ENCODE peak calls at places on chromosomes 1 and 21, in five cellular contexts. N is iPS-NIHi11, R is OCI-M1, T is AG04450, G is lung. K is an unnamed sample.

GRCh38 chr1:84253891-84254290 is 47.6 kb upstream of the SAMD13 start:
- DNase-seq in N (peak; percentile 16), R (no peak), T (peak; percentile 58), G (peak; percentile 51), K (no peak)

GRCh38 chr1:71434240-71434639 is 353.4 kb upstream of the ZRANB2 start:
- DNase-seq in N (no peak), R (no peak), T (no peak), G (no peak), K (no peak)

GRCh38 chr1:54709547-54710292 is 5.9 kb upstream of the TTC4 start:
- DNase-seq in N (no peak), R (no peak), T (no peak), G (no peak), K (peak; percentile 21)

GRCh38 chr1:169680377-169681019 is 30.9 kb downstream of the SELL start:
- DNase-seq in N (no peak), R (no peak), T (no peak), G (no peak), K (no peak)

GRCh38 chr1:248810727-248811513 is 14.8 kb downstream of the SH3BP5L start:
- DNase-seq in N (no peak), R (no peak), T (no peak), G (no peak), K (peak; percentile 57)

GRCh38 chr1:145979746-145980435 is 15.4 kb downstream of the POLR3GL start:
- DNase-seq in N (no peak), R (peak; percentile 86), T (no peak), G (peak; percentile 45), K (no peak)

GRCh38 chr1:51898090-51898734 is 19.7 kb upstream of the NRDC start:
- DNase-seq in N (no peak), R (no peak), T (peak; percentile 96), G (no peak), K (no peak)

GRCh38 chr1:174315239-174315638 is 132.5 kb upstream of the GPR52 start:
- DNase-seq in N (no peak), R (no peak), T (no peak), G (no peak), K (no peak)

GRCh38 chr1:22919341-22920025 is 53.2 kb downstream of the LACTBL1 start:
- DNase-seq in N (no peak), R (no peak), T (no peak), G (no peak), K (no peak)

GRCh38 chr1:209983953-209984352 is 45.9 kb downstream of the SYT14 start:
- DNase-seq in N (no peak), R (no peak), T (no peak), G (no peak), K (no peak)

GRCh38 chr21:42566524-42567180 is 53.0 kb downstream of the SLC37A1 start:
- DNase-seq in N (no peak), R (no peak), T (no peak), G (no peak), K (no peak)

GRCh38 chr1:205350626-205351235 is 6.0 kb downstream of the KLHDC8A start:
- DNase-seq in N (peak; percentile 55), R (no peak), T (no peak), G (no peak), K (no peak)

GRCh38 chr1:7555391-7556185 is 215.5 kb upstream of the VAMP3 start:
- DNase-seq in N (no peak), R (no peak), T (no peak), G (no peak), K (no peak)

GRCh38 chr1:12052008-12052573 is 11.0 kb upstream of the TNFRSF8 start:
- DNase-seq in N (peak; percentile 68), R (peak; percentile 60), T (peak; percentile 62), G (no peak), K (peak; percentile 81)

GRCh38 chr1:201153474-201154388 is 543 bp downstream of the TMEM9 start:
- DNase-seq in N (no peak), R (peak; percentile 81), T (no peak), G (peak; percentile 37), K (no peak)

GRCh38 chr1:202858789-202859414 is 30.0 kb downstream of the RABIF start:
- DNase-seq in N (no peak), R (no peak), T (no peak), G (no peak), K (peak; percentile 62)

GRCh38 chr21:46005481-46005881 is 23.9 kb downstream of the COL6A1 start:
- DNase-seq in N (no peak), R (no peak), T (no peak), G (no peak), K (peak; percentile 55)

GRCh38 chr1:150925080-150925479 is 1.1 kb upstream of the SETDB1 start:
- DNase-seq in N (no peak), R (peak; percentile 64), T (no peak), G (no peak), K (no peak)

GRCh38 chr1:19654386-19654785 is 10.3 kb downstream of the NBL1 start:
- DNase-seq in N (no peak), R (no peak), T (no peak), G (peak; percentile 54), K (no peak)

GRCh38 chr1:204878835-204879234 is 8.2 kb downstream of the NFASC start:
- DNase-seq in N (no peak), R (no peak), T (no peak), G (no peak), K (no peak)

GRCh38 chr21:21731626-21732025 is 733.4 kb downstream of the NCAM2 start:
- DNase-seq in N (no peak), R (no peak), T (no peak), G (no peak), K (no peak)

GRCh38 chr1:240306673-240307072 is 215.0 kb downstream of the FMN2 start:
- DNase-seq in N (no peak), R (no peak), T (no peak), G (no peak), K (no peak)

GRCh38 chr1:202133016-202133415 is 10.3 kb downstream of the GPR37L1 start:
- DNase-seq in N (no peak), R (no peak), T (no peak), G (peak; percentile 44), K (no peak)

GRCh38 chr1:181124206-181124825 is 35.8 kb downstream of the IER5 start:
- DNase-seq in N (no peak), R (peak; percentile 80), T (no peak), G (no peak), K (no peak)

GRCh38 chr1:78619803-78620579 is at the start of gene IFI44L:
- DNase-seq in N (no peak), R (peak; percentile 92), T (peak; percentile 13), G (no peak), K (no peak)